ENCODE peak calls at places on chromosomes 4 and X, in six cellular contexts. One of them, this sample, is unnamed. For H3K4me1, the result is how much of the 10 kb centered on the place peaks cover.

GRCh38 chr4:84482564-84483563 is 16.2 kb downstream of the NKX6-1 start:
- ATAC-seq in gastrocnemius medialis: peak
- ATAC-seq in RWPE2: peak
- ATAC-seq in Panc1: no peak
- ATAC-seq in lower lobe of right lung: peak
- ATAC-seq in CD8-positive, alpha-beta T cell: no peak
- ATAC-seq in this sample: no peak

GRCh38 chrX:131650637-131651410 is 107.0 kb downstream of the OR13H1 start:
- ATAC-seq in gastrocnemius medialis: no peak
- ATAC-seq in RWPE2: peak
- ATAC-seq in Panc1: no peak
- ATAC-seq in lower lobe of right lung: no peak
- ATAC-seq in CD8-positive, alpha-beta T cell: no peak
- ATAC-seq in this sample: no peak

GRCh38 chr4:170776983-170777382 is 687.2 kb upstream of the AADAT start:
- ATAC-seq in gastrocnemius medialis: no peak
- ATAC-seq in RWPE2: no peak
- ATAC-seq in Panc1: no peak
- ATAC-seq in lower lobe of right lung: peak
- ATAC-seq in CD8-positive, alpha-beta T cell: no peak
- ATAC-seq in this sample: no peak

GRCh38 chr4:106201373-106201772 is 114.6 kb downstream of the TBCK start:
- ATAC-seq in gastrocnemius medialis: no peak
- ATAC-seq in RWPE2: no peak
- ATAC-seq in Panc1: no peak
- ATAC-seq in lower lobe of right lung: no peak
- ATAC-seq in CD8-positive, alpha-beta T cell: no peak
- ATAC-seq in this sample: no peak

GRCh38 chr4:25884040-25884788 is 21.4 kb upstream of the SEL1L3 start:
- ATAC-seq in gastrocnemius medialis: no peak
- ATAC-seq in RWPE2: peak
- ATAC-seq in Panc1: no peak
- ATAC-seq in lower lobe of right lung: no peak
- ATAC-seq in CD8-positive, alpha-beta T cell: no peak
- ATAC-seq in this sample: peak

GRCh38 chrX:22760513-22761057 is 239.2 kb upstream of the DDX53 start:
- ATAC-seq in gastrocnemius medialis: no peak
- ATAC-seq in RWPE2: no peak
- ATAC-seq in Panc1: no peak
- ATAC-seq in lower lobe of right lung: no peak
- ATAC-seq in CD8-positive, alpha-beta T cell: no peak
- ATAC-seq in this sample: no peak

GRCh38 chr4:78862314-78862737 is 76.9 kb downstream of the PAQR3 start:
- ATAC-seq in gastrocnemius medialis: no peak
- ATAC-seq in RWPE2: no peak
- ATAC-seq in Panc1: no peak
- ATAC-seq in lower lobe of right lung: no peak
- ATAC-seq in CD8-positive, alpha-beta T cell: no peak
- ATAC-seq in this sample: no peak

GRCh38 chrX:104041003-104041402 is 1.2 kb downstream of the H2BW2 start:
- ATAC-seq in gastrocnemius medialis: no peak
- ATAC-seq in RWPE2: no peak
- ATAC-seq in Panc1: no peak
- ATAC-seq in lower lobe of right lung: no peak
- ATAC-seq in CD8-positive, alpha-beta T cell: no peak
- ATAC-seq in this sample: no peak

GRCh38 chr4:140302151-140302859 is 71.1 kb upstream of the SCOC start:
- ATAC-seq in gastrocnemius medialis: peak
- ATAC-seq in RWPE2: no peak
- ATAC-seq in Panc1: no peak
- ATAC-seq in lower lobe of right lung: no peak
- ATAC-seq in CD8-positive, alpha-beta T cell: no peak
- ATAC-seq in this sample: no peak

GRCh38 chr4:48403358-48403757 is 62.0 kb downstream of the SLAIN2 start:
- ATAC-seq in gastrocnemius medialis: peak
- ATAC-seq in RWPE2: no peak
- ATAC-seq in Panc1: no peak
- ATAC-seq in lower lobe of right lung: no peak
- ATAC-seq in CD8-positive, alpha-beta T cell: no peak
- ATAC-seq in this sample: no peak

GRCh38 chr4:138236035-138236434 is 6.1 kb downstream of the SLC7A11 start:
- ATAC-seq in gastrocnemius medialis: no peak
- ATAC-seq in RWPE2: peak
- ATAC-seq in Panc1: peak
- ATAC-seq in lower lobe of right lung: no peak
- ATAC-seq in CD8-positive, alpha-beta T cell: no peak
- ATAC-seq in this sample: no peak

GRCh38 chrX:119218198-119218597 is 17.9 kb upstream of the PGRMC1 start:
- ATAC-seq in gastrocnemius medialis: no peak
- ATAC-seq in RWPE2: no peak
- ATAC-seq in Panc1: no peak
- ATAC-seq in lower lobe of right lung: no peak
- ATAC-seq in CD8-positive, alpha-beta T cell: no peak
- ATAC-seq in this sample: no peak

GRCh38 chrX:115533485-115533884 is 27.5 kb upstream of the PLS3 start:
- ATAC-seq in gastrocnemius medialis: no peak
- ATAC-seq in RWPE2: no peak
- ATAC-seq in Panc1: no peak
- ATAC-seq in lower lobe of right lung: peak
- ATAC-seq in CD8-positive, alpha-beta T cell: no peak
- ATAC-seq in this sample: no peak

GRCh38 chrX:40964633-40965586 is 120.3 kb upstream of the USP9X start:
- ATAC-seq in gastrocnemius medialis: no peak
- ATAC-seq in RWPE2: peak
- ATAC-seq in Panc1: no peak
- ATAC-seq in lower lobe of right lung: no peak
- ATAC-seq in CD8-positive, alpha-beta T cell: no peak
- ATAC-seq in this sample: no peak

GRCh38 chr4:142284402-142285221 is 561.5 kb downstream of the INPP4B start:
- ATAC-seq in gastrocnemius medialis: no peak
- ATAC-seq in RWPE2: no peak
- ATAC-seq in Panc1: no peak
- ATAC-seq in lower lobe of right lung: no peak
- ATAC-seq in CD8-positive, alpha-beta T cell: no peak
- ATAC-seq in this sample: no peak

DNA sequence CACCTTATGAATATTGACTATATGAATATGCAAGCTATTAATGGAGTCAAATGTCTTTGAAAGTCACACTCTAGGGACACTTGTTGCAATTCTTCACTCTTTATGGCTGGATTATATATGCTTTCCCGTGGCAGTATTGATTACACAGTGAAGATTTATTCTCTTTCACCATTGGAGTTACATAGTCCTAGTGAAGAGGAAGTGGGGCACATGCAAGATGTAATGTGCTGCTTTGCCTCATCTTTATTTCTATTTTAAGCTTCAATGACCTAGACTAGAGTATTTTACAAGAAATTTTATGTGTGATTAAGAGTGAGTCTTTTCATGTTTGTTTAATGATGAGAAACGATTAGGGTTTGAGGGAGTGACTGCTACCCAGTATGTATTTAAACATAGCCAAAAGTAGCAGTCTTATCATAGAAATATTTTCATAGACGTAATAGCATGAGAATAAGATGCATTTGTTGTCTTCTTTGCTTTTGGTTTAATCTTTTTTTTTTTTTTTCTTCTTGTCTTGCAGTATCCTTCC is 30.8 kb downstream of the DIAPH2 start:
- ATAC-seq in gastrocnemius medialis: no peak
- ATAC-seq in RWPE2: no peak
- ATAC-seq in Panc1: no peak
- ATAC-seq in lower lobe of right lung: no peak
- ATAC-seq in CD8-positive, alpha-beta T cell: no peak
- ATAC-seq in this sample: no peak
- TF ChIP-seq CTCF in gastrocnemius medialis: no peak
- TF ChIP-seq CTCF in RWPE2: no peak
- TF ChIP-seq CTCF in Panc1: no peak
- TF ChIP-seq CTCF in lower lobe of right lung: no peak
- TF ChIP-seq CTCF in CD8-positive, alpha-beta T cell: no peak
- TF ChIP-seq CTCF in this sample: no peak

GRCh38 chr4:169658970-169659735 is 38.8 kb downstream of the CLCN3 start:
- ATAC-seq in gastrocnemius medialis: no peak
- ATAC-seq in RWPE2: no peak
- ATAC-seq in Panc1: no peak
- ATAC-seq in lower lobe of right lung: no peak
- ATAC-seq in CD8-positive, alpha-beta T cell: no peak
- ATAC-seq in this sample: no peak

GRCh38 chr4:169662226-169662625 is 41.8 kb downstream of the CLCN3 start:
- ATAC-seq in gastrocnemius medialis: no peak
- ATAC-seq in RWPE2: no peak
- ATAC-seq in Panc1: no peak
- ATAC-seq in lower lobe of right lung: no peak
- ATAC-seq in CD8-positive, alpha-beta T cell: no peak
- ATAC-seq in this sample: no peak

GRCh38 chr4:169659736-169660670 is 39.6 kb downstream of the CLCN3 start:
- ATAC-seq in gastrocnemius medialis: peak
- ATAC-seq in RWPE2: peak
- ATAC-seq in Panc1: peak
- ATAC-seq in lower lobe of right lung: peak
- ATAC-seq in CD8-positive, alpha-beta T cell: peak
- ATAC-seq in this sample: peak

GRCh38 chr4:169663402-169663801 is 43.0 kb downstream of the CLCN3 start:
- ATAC-seq in gastrocnemius medialis: no peak
- ATAC-seq in RWPE2: no peak
- ATAC-seq in Panc1: no peak
- ATAC-seq in lower lobe of right lung: no peak
- ATAC-seq in CD8-positive, alpha-beta T cell: no peak
- ATAC-seq in this sample: no peak

DNA sequence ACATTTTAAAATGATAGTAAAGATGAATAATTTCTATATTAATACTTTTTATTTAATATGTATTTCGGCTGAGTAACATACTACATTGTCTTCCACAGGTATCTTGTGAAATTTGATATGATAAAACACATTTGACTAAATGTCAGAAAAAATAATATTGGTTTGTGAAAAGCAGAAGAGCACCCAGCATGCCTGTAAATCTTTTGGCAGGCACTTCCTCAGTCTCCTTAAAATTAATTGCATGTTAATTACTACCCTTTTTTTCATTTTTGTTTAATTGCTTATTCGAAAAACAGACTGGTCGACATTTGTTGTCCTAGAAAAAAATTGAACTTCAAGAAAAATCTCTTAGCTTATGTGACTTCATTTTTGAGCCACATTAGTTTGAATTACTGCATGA is 40.6 kb downstream of the CLCN3 start:
- ATAC-seq in gastrocnemius medialis: no peak
- ATAC-seq in RWPE2: no peak
- ATAC-seq in Panc1: no peak
- ATAC-seq in lower lobe of right lung: no peak
- ATAC-seq in CD8-positive, alpha-beta T cell: no peak
- ATAC-seq in this sample: no peak
- H3K4me3 ChIP-seq in gastrocnemius medialis: peak
- H3K4me3 ChIP-seq in RWPE2: peak
- H3K4me3 ChIP-seq in Panc1: peak
- H3K4me3 ChIP-seq in lower lobe of right lung: no peak
- H3K4me3 ChIP-seq in CD8-positive, alpha-beta T cell: no peak
- H3K4me3 ChIP-seq in this sample: no peak

GRCh38 chr4:113657834-113658233 is 103.7 kb downstream of the CAMK2D start:
- ATAC-seq in gastrocnemius medialis: peak
- ATAC-seq in RWPE2: peak
- ATAC-seq in Panc1: no peak
- ATAC-seq in lower lobe of right lung: no peak
- ATAC-seq in CD8-positive, alpha-beta T cell: no peak
- ATAC-seq in this sample: no peak
- H3K4me1 ChIP-seq in gastrocnemius medialis: under half
- H3K4me1 ChIP-seq in RWPE2: under half
- H3K4me1 ChIP-seq in Panc1: under half
- H3K4me1 ChIP-seq in lower lobe of right lung: under half
- H3K4me1 ChIP-seq in CD8-positive, alpha-beta T cell: under half
- H3K4me1 ChIP-seq in this sample: under half

GRCh38 chr4:149549911-149550310 is 265.7 kb downstream of the IQCM start:
- ATAC-seq in gastrocnemius medialis: no peak
- ATAC-seq in RWPE2: no peak
- ATAC-seq in Panc1: no peak
- ATAC-seq in lower lobe of right lung: no peak
- ATAC-seq in CD8-positive, alpha-beta T cell: no peak
- ATAC-seq in this sample: no peak
- TF ChIP-seq CTCF in gastrocnemius medialis: no peak
- TF ChIP-seq CTCF in RWPE2: peak
- TF ChIP-seq CTCF in Panc1: no peak
- TF ChIP-seq CTCF in lower lobe of right lung: no peak
- TF ChIP-seq CTCF in CD8-positive, alpha-beta T cell: no peak
- TF ChIP-seq CTCF in this sample: no peak

DNA sequence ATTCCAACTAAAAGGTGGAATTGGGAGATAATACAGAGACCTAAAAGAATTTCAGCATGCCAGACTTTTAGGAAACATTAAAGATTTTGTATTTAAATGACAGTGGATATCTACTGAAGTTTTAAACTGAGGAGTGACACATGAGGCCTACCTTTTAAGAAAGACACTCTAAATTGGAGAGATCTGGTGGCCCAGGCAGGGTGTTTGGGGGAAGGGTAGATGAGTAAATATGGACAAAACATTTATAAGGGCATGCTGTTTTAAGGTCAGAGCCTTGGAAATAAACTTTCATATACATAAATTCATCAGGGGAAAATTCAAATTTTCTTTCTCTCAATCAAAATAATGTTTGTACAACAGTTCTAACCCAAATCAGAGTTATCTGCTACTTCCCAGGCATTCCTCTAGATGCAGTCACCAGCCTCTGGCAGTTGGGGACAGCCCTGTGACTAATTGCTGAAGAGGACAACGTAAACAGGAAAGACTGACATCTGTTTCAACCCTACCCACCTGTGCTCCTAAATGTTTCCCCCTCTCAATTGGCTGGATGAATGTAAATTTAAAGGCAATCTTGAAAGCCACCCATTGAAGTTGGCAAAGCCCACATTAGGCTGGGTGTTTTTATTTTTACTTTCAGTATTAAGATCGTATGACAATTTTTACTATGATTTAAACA is 1646.9 kb upstream of the ADGRL3 start:
- ATAC-seq in gastrocnemius medialis: no peak
- ATAC-seq in RWPE2: peak
- ATAC-seq in Panc1: peak
- ATAC-seq in lower lobe of right lung: peak
- ATAC-seq in CD8-positive, alpha-beta T cell: no peak
- ATAC-seq in this sample: no peak
- H3K4me3 ChIP-seq in gastrocnemius medialis: no peak
- H3K4me3 ChIP-seq in RWPE2: peak
- H3K4me3 ChIP-seq in Panc1: peak
- H3K4me3 ChIP-seq in lower lobe of right lung: peak
- H3K4me3 ChIP-seq in CD8-positive, alpha-beta T cell: no peak
- H3K4me3 ChIP-seq in this sample: peak

DNA sequence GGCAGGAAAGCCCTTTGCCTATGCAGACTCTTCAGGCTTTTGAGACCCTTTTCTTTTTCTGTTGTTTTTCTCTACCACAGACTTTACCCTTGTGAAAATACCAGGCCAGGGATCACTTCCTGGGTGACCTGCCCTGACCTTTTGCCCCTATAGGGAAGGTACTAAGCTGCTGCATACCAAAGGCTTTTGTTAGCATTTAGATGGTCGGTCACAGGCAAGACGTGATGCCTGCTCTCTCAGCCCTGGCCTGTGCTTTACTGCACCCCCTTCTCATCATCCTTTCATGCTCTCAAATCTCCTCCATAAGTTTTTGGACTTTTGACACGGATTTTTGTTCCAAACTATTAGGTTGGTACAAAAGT is 98.2 kb downstream of the ARHGAP10 start:
- ATAC-seq in gastrocnemius medialis: no peak
- ATAC-seq in RWPE2: no peak
- ATAC-seq in Panc1: no peak
- ATAC-seq in lower lobe of right lung: no peak
- ATAC-seq in CD8-positive, alpha-beta T cell: no peak
- ATAC-seq in this sample: no peak
- H3K4me1 ChIP-seq in gastrocnemius medialis: half or more
- H3K4me1 ChIP-seq in RWPE2: half or more
- H3K4me1 ChIP-seq in Panc1: under half
- H3K4me1 ChIP-seq in lower lobe of right lung: half or more
- H3K4me1 ChIP-seq in CD8-positive, alpha-beta T cell: under half
- H3K4me1 ChIP-seq in this sample: under half